ENCODE peak calls at places on chromosomes 4 and X, in ten cellular contexts. One of them, this sample, is unnamed.

GRCh38 chr4:48470570-48470969 is 12.6 kb upstream of the SLC10A4 start:
- DNase-seq in tibial nerve: no peak
- DNase-seq in GM23338: no peak
- DNase-seq in lower leg skin: no peak
- DNase-seq in fibroblast of pulmonary artery: no peak
- DNase-seq in uterus: no peak
- DNase-seq in pancreas: no peak
- DNase-seq in HCT116: no peak
- DNase-seq in MM.1S: no peak
- DNase-seq in coronary artery: no peak
- DNase-seq in this sample: no peak

GRCh38 chr4:156437666-156438065 is 484.0 kb upstream of the CTSO start:
- DNase-seq in coronary artery: no peak
- DNase-seq in GM23338: no peak
- DNase-seq in pancreas: no peak
- DNase-seq in lower leg skin: no peak
- DNase-seq in tibial nerve: no peak
- DNase-seq in fibroblast of pulmonary artery: no peak
- DNase-seq in uterus: no peak
- DNase-seq in MM.1S: no peak
- DNase-seq in HCT116: no peak
- DNase-seq in this sample: no peak

GRCh38 chr4:57989430-57989829 is 879.2 kb upstream of the IGFBP7 start:
- DNase-seq in fibroblast of pulmonary artery: no peak
- DNase-seq in uterus: no peak
- DNase-seq in tibial nerve: no peak
- DNase-seq in GM23338: peak
- DNase-seq in pancreas: no peak
- DNase-seq in lower leg skin: no peak
- DNase-seq in MM.1S: no peak
- DNase-seq in HCT116: no peak
- DNase-seq in coronary artery: no peak
- DNase-seq in this sample: no peak

GRCh38 chrX:38484607-38485498 is 76.5 kb upstream of the TSPAN7 start:
- DNase-seq in tibial nerve: no peak
- DNase-seq in pancreas: no peak
- DNase-seq in coronary artery: no peak
- DNase-seq in lower leg skin: no peak
- DNase-seq in GM23338: no peak
- DNase-seq in fibroblast of pulmonary artery: no peak
- DNase-seq in HCT116: no peak
- DNase-seq in MM.1S: no peak
- DNase-seq in uterus: no peak
- DNase-seq in this sample: no peak

GRCh38 chr4:14867847-14868246 is 134.4 kb upstream of the CPEB2 start:
- DNase-seq in uterus: no peak
- DNase-seq in coronary artery: no peak
- DNase-seq in HCT116: no peak
- DNase-seq in pancreas: no peak
- DNase-seq in lower leg skin: no peak
- DNase-seq in GM23338: no peak
- DNase-seq in MM.1S: no peak
- DNase-seq in fibroblast of pulmonary artery: no peak
- DNase-seq in tibial nerve: no peak
- DNase-seq in this sample: no peak

GRCh38 chr4:8614365-8615193 is 22.0 kb downstream of the CPZ start:
- DNase-seq in GM23338: no peak
- DNase-seq in fibroblast of pulmonary artery: no peak
- DNase-seq in uterus: no peak
- DNase-seq in HCT116: no peak
- DNase-seq in lower leg skin: no peak
- DNase-seq in coronary artery: no peak
- DNase-seq in MM.1S: no peak
- DNase-seq in pancreas: no peak
- DNase-seq in tibial nerve: no peak
- DNase-seq in this sample: no peak

GRCh38 chrX:51922561-51922960 is 29.1 kb downstream of the MAGED1 start:
- DNase-seq in tibial nerve: no peak
- DNase-seq in coronary artery: no peak
- DNase-seq in GM23338: no peak
- DNase-seq in fibroblast of pulmonary artery: no peak
- DNase-seq in lower leg skin: no peak
- DNase-seq in HCT116: no peak
- DNase-seq in pancreas: no peak
- DNase-seq in uterus: no peak
- DNase-seq in MM.1S: no peak
- DNase-seq in this sample: no peak

GRCh38 chr4:1471443-1472147 is 65.4 kb upstream of the NKX1-1 start:
- DNase-seq in uterus: peak
- DNase-seq in pancreas: no peak
- DNase-seq in tibial nerve: no peak
- DNase-seq in coronary artery: no peak
- DNase-seq in MM.1S: no peak
- DNase-seq in fibroblast of pulmonary artery: no peak
- DNase-seq in HCT116: no peak
- DNase-seq in GM23338: no peak
- DNase-seq in lower leg skin: peak
- DNase-seq in this sample: no peak

GRCh38 chr4:23279377-23279988 is 586.7 kb downstream of the GBA3 start:
- DNase-seq in coronary artery: no peak
- DNase-seq in fibroblast of pulmonary artery: peak
- DNase-seq in uterus: no peak
- DNase-seq in tibial nerve: no peak
- DNase-seq in MM.1S: no peak
- DNase-seq in lower leg skin: no peak
- DNase-seq in GM23338: no peak
- DNase-seq in pancreas: no peak
- DNase-seq in HCT116: no peak
- DNase-seq in this sample: peak

GRCh38 chr4:163166041-163166579 is 580 bp downstream of the NAF1 start:
- DNase-seq in MM.1S: peak
- DNase-seq in lower leg skin: peak
- DNase-seq in GM23338: peak
- DNase-seq in uterus: peak
- DNase-seq in pancreas: peak
- DNase-seq in coronary artery: peak
- DNase-seq in fibroblast of pulmonary artery: peak
- DNase-seq in tibial nerve: peak
- DNase-seq in HCT116: no peak
- DNase-seq in this sample: no peak

GRCh38 chr4:8050555-8051206 is 107.9 kb downstream of the ABLIM2 start:
- DNase-seq in HCT116: no peak
- DNase-seq in pancreas: peak
- DNase-seq in MM.1S: no peak
- DNase-seq in uterus: peak
- DNase-seq in coronary artery: no peak
- DNase-seq in lower leg skin: no peak
- DNase-seq in tibial nerve: peak
- DNase-seq in GM23338: peak
- DNase-seq in fibroblast of pulmonary artery: peak
- DNase-seq in this sample: peak

DNA sequence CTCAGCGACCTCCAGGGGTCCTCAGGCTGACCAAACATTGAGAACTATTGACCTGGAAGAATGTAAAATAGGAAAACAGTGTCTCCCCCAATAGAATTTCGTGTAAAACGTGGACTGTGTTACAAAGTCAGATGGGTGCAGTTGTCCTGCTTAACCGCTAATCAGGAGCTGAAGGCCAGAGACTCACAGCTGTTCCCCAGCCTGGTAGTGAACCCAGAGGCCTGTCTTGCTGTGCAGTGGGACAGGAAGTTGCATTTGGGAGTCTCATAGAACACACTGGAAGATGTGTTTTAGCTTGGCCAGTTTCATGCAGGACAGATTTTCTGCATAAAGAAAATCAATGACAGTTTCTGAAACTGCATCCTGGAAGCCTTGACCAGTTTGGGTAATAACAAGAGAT is 151.5 kb downstream of the PTTG2 start:
- DNase-seq in lower leg skin: no peak
- DNase-seq in fibroblast of pulmonary artery: no peak
- DNase-seq in uterus: no peak
- DNase-seq in MM.1S: peak
- DNase-seq in coronary artery: no peak
- DNase-seq in GM23338: no peak
- DNase-seq in tibial nerve: no peak
- DNase-seq in HCT116: no peak
- DNase-seq in pancreas: no peak
- DNase-seq in this sample: no peak
- TF ChIP-seq CTCF in lower leg skin: no peak
- TF ChIP-seq CTCF in fibroblast of pulmonary artery: no peak
- TF ChIP-seq CTCF in uterus: no peak
- TF ChIP-seq CTCF in MM.1S: no peak
- TF ChIP-seq CTCF in coronary artery: no peak
- TF ChIP-seq CTCF in GM23338: no peak
- TF ChIP-seq CTCF in tibial nerve: no peak
- TF ChIP-seq CTCF in HCT116: no peak
- TF ChIP-seq CTCF in pancreas: no peak
- TF ChIP-seq CTCF in this sample: no peak

GRCh38 chr4:112766422-112766821 is 129.5 kb downstream of the LARP7 start:
- DNase-seq in lower leg skin: no peak
- DNase-seq in uterus: no peak
- DNase-seq in GM23338: peak
- DNase-seq in fibroblast of pulmonary artery: peak
- DNase-seq in MM.1S: peak
- DNase-seq in tibial nerve: peak
- DNase-seq in coronary artery: no peak
- DNase-seq in HCT116: no peak
- DNase-seq in pancreas: no peak
- DNase-seq in this sample: peak

GRCh38 chr4:112770111-112770510 is 133.2 kb downstream of the LARP7 start:
- DNase-seq in coronary artery: no peak
- DNase-seq in fibroblast of pulmonary artery: no peak
- DNase-seq in MM.1S: no peak
- DNase-seq in uterus: no peak
- DNase-seq in tibial nerve: no peak
- DNase-seq in pancreas: no peak
- DNase-seq in HCT116: no peak
- DNase-seq in GM23338: peak
- DNase-seq in lower leg skin: no peak
- DNase-seq in this sample: no peak

GRCh38 chr4:112767386-112767785 is 130.4 kb downstream of the LARP7 start:
- DNase-seq in lower leg skin: no peak
- DNase-seq in uterus: no peak
- DNase-seq in MM.1S: no peak
- DNase-seq in tibial nerve: no peak
- DNase-seq in coronary artery: no peak
- DNase-seq in pancreas: no peak
- DNase-seq in GM23338: no peak
- DNase-seq in fibroblast of pulmonary artery: no peak
- DNase-seq in HCT116: no peak
- DNase-seq in this sample: no peak

GRCh38 chr4:112765317-112765989 is 128.5 kb downstream of the LARP7 start:
- DNase-seq in HCT116: peak
- DNase-seq in uterus: no peak
- DNase-seq in fibroblast of pulmonary artery: peak
- DNase-seq in pancreas: no peak
- DNase-seq in MM.1S: peak
- DNase-seq in tibial nerve: no peak
- DNase-seq in lower leg skin: no peak
- DNase-seq in coronary artery: no peak
- DNase-seq in GM23338: peak
- DNase-seq in this sample: peak
- H3K4me3 ChIP-seq in HCT116: no peak
- H3K4me3 ChIP-seq in uterus: no peak
- H3K4me3 ChIP-seq in fibroblast of pulmonary artery: no peak
- H3K4me3 ChIP-seq in pancreas: no peak
- H3K4me3 ChIP-seq in MM.1S: no peak
- H3K4me3 ChIP-seq in tibial nerve: no peak
- H3K4me3 ChIP-seq in lower leg skin: no peak
- H3K4me3 ChIP-seq in coronary artery: no peak
- H3K4me3 ChIP-seq in GM23338: no peak
- H3K4me3 ChIP-seq in this sample: no peak

DNA sequence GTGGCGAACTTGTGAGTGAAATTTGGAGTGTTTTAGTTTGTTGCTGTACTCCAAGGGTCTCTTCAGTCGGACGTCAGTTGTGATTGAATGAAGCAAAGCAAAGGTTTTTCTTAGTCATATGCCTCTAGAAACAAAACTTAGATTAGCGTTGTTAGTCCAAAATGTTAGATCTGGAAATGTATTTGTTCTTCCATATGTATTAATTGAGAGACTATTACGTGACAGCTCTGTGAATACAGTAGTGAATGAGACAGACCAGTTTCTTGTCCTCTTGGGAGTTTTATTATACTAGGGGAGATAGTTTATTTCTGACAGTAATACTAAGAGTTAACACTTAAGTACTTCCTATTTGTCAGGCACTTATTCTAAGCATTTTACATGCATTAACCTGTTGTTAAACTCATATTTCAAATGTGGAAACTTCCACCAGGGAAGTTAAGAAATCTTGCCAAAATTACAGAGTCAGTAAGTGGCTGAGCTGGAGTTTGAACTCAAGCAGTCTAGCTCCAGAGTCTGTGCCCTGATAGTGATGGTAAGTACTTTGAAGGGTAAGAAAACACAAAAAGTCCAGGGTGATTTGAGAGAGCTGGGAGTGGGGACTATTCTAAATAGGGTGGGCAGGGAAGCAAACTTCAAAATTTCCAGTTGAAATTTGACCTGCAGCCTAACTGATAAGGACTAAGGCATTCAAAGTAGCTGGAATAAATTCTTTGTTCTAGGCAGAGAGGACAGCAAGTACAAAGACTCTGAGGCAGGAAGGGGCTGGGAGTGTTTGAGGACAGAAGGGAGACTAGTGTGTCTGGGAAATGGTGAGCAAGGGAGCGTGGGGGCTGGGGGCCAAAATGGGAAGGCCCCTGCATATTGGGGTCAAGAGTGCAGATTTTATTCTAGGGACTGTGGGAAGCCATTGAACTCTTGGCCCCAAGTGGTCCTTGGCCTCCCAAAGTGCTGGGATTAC is 17.0 kb downstream of the ADD1 start:
- DNase-seq in tibial nerve: no peak
- DNase-seq in pancreas: no peak
- DNase-seq in GM23338: peak
- DNase-seq in HCT116: no peak
- DNase-seq in lower leg skin: no peak
- DNase-seq in MM.1S: no peak
- DNase-seq in uterus: peak
- DNase-seq in fibroblast of pulmonary artery: peak
- DNase-seq in coronary artery: no peak
- DNase-seq in this sample: no peak
- TF ChIP-seq CTCF in tibial nerve: no peak
- TF ChIP-seq CTCF in pancreas: no peak
- TF ChIP-seq CTCF in GM23338: no peak
- TF ChIP-seq CTCF in HCT116: no peak
- TF ChIP-seq CTCF in lower leg skin: no peak
- TF ChIP-seq CTCF in MM.1S: no peak
- TF ChIP-seq CTCF in uterus: no peak
- TF ChIP-seq CTCF in fibroblast of pulmonary artery: no peak
- TF ChIP-seq CTCF in coronary artery: no peak
- TF ChIP-seq CTCF in this sample: no peak

DNA sequence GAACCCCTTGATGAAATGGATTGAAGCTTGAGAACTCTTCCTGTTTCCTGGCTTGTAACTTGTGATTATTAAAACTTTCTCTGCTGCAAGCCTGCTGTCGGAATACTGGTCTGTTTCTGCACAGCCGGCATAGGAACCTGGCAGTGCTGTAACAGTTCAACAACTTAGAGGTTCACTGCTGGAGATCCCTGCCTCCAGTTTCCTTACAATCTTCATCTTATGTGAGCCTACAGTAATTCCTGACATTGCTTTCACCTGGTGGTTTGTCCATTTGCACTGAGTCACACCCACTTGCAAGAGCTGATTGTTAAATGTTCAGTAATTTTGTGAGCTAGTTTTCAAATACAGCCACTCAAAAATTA is 1.3 kb upstream of the SEPSECS start:
- DNase-seq in fibroblast of pulmonary artery: peak
- DNase-seq in MM.1S: peak
- DNase-seq in coronary artery: no peak
- DNase-seq in tibial nerve: no peak
- DNase-seq in uterus: no peak
- DNase-seq in pancreas: no peak
- DNase-seq in lower leg skin: no peak
- DNase-seq in HCT116: no peak
- DNase-seq in GM23338: no peak
- DNase-seq in this sample: no peak
- H3K4me3 ChIP-seq in fibroblast of pulmonary artery: peak
- H3K4me3 ChIP-seq in MM.1S: peak
- H3K4me3 ChIP-seq in coronary artery: peak
- H3K4me3 ChIP-seq in tibial nerve: peak
- H3K4me3 ChIP-seq in uterus: peak
- H3K4me3 ChIP-seq in pancreas: peak
- H3K4me3 ChIP-seq in lower leg skin: no peak
- H3K4me3 ChIP-seq in HCT116: peak
- H3K4me3 ChIP-seq in GM23338: peak
- H3K4me3 ChIP-seq in this sample: peak

This sample was measured in astrocyte of the cerebellum.